ENCODE peak calls at places on chromosome 13, in four cellular contexts. C is NCI-H2029 treated with DMSO at 0.1 percent for 48 hours; B is activated naive CD8-positive, alpha-beta T cell treated with anti-CD3 and anti-CD28 coated beads, Interleukin-2, amount 50 U/mL, for 24 hours; M is dorsolateral prefrontal cortex. I is an unnamed sample.

GRCh38 chr13:95480131-95480545 is 72.4 kb upstream of the CLDN10 start:
- DNase-seq in C (no peak), B (peak), M (no peak), I (no peak)

GRCh38 chr13:110455941-110456340 is 105.6 kb downstream of the RAB20 start:
- DNase-seq in C (peak), B (peak), M (peak), I (peak)

GRCh38 chr13:95457294-95457693 is 95.2 kb upstream of the CLDN10 start:
- DNase-seq in C (no peak), B (no peak), M (no peak), I (no peak)

GRCh38 chr13:99970761-99971575 is 599 bp downstream of the ZIC5 start:
- DNase-seq in C (no peak), B (no peak), M (peak), I (no peak)

GRCh38 chr13:48728226-48728625 is 74.5 kb downstream of the CYSLTR2 start:
- DNase-seq in C (no peak), B (no peak), M (no peak), I (no peak)

GRCh38 chr13:113216165-113217056 is 7.0 kb downstream of the CUL4A start:
- DNase-seq in C (peak), B (no peak), M (no peak), I (peak)

GRCh38 chr13:51618626-51619025 is 34.4 kb downstream of the WDFY2 start:
- DNase-seq in C (peak), B (no peak), M (no peak), I (peak)

GRCh38 chr13:103101902-103102301 is 35.7 kb upstream of the SLC10A2 start:
- DNase-seq in C (no peak), B (no peak), M (no peak), I (no peak)

GRCh38 chr13:49219647-49220034 is 497 bp upstream of the MLNR start:
- DNase-seq in C (no peak), B (no peak), M (no peak), I (no peak)

GRCh38 chr13:44299142-44299541 is 74.5 kb upstream of the SERP2 start:
- DNase-seq in C (no peak), B (no peak), M (no peak), I (no peak)

GRCh38 chr13:109160887-109161669 is 531.7 kb downstream of the MYO16 start:
- DNase-seq in C (no peak), B (no peak), M (no peak), I (no peak)

GRCh38 chr13:30870049-30870884 is 35.8 kb upstream of the MEDAG start:
- DNase-seq in C (no peak), B (peak), M (no peak), I (no peak)

GRCh38 chr13:110164706-110165105 is 142.3 kb downstream of the COL4A1 start:
- DNase-seq in C (no peak), B (no peak), M (no peak), I (no peak)

GRCh38 chr13:94384217-94384905 is 95.1 kb downstream of the DCT start:
- DNase-seq in C (no peak), B (no peak), M (no peak), I (no peak)

GRCh38 chr13:99926014-99926731 is 45.4 kb downstream of the ZIC5 start:
- DNase-seq in C (no peak), B (no peak), M (peak), I (no peak)

GRCh38 chr13:28493740-28494536 is 990 bp downstream of the FLT1 start:
- DNase-seq in C (no peak), B (peak), M (peak), I (no peak)

GRCh38 chr13:106917024-106917491 is 349.1 kb upstream of the ARGLU1 start:
- DNase-seq in C (no peak), B (no peak), M (no peak), I (no peak)